ENCODE peak calls at places on chromosomes 13 and 19, in four cellular contexts. K, Y, M and Z are unnamed samples.

GRCh38 chr13:48334534-48335127 is 31.1 kb downstream of the RB1 start:
- DNase-seq in K (no peak), Y (no peak), M (peak; percentile 56), Z (peak; percentile 27)

GRCh38 chr19:12965017-12965811 is 4.2 kb upstream of the DAND5 start:
- DNase-seq in K (peak; percentile 75), Y (no peak), M (peak; percentile 75), Z (peak; percentile 62)

GRCh38 chr13:110269509-110270185 is 37.3 kb downstream of the COL4A1 start:
- DNase-seq in K (no peak), Y (no peak), M (no peak), Z (no peak)

GRCh38 chr19:55432355-55432959 is 10.6 kb downstream of the SHISA7 start:
- DNase-seq in K (no peak), Y (no peak), M (no peak), Z (no peak)

GRCh38 chr13:110276553-110276950 is 30.4 kb downstream of the COL4A1 start:
- DNase-seq in K (no peak), Y (no peak), M (no peak), Z (no peak)

GRCh38 chr13:105805866-105806265 is 729.6 kb downstream of the EFNB2 start:
- DNase-seq in K (no peak), Y (no peak), M (no peak), Z (no peak)

GRCh38 chr19:44925114-44925891 is 10.9 kb downstream of the APOC1 start:
- DNase-seq in K (no peak), Y (no peak), M (no peak), Z (peak; percentile 77)

GRCh38 chr19:6448045-6448444 is 11.5 kb downstream of the SLC25A23 start:
- DNase-seq in K (no peak), Y (no peak), M (no peak), Z (no peak)

GRCh38 chr13:46577656-46578589 is 25.0 kb downstream of the LRCH1 start:
- DNase-seq in K (no peak), Y (no peak), M (no peak), Z (no peak)

GRCh38 chr19:46787331-46788100 is 878 bp downstream of the SLC1A5 start:
- DNase-seq in K (peak; percentile 26), Y (no peak), M (peak; percentile 25), Z (no peak)

GRCh38 chr13:44573790-44574465 is 2.2 kb downstream of the TSC22D1 start:
- DNase-seq in K (no peak), Y (no peak), M (no peak), Z (peak; percentile 72)

GRCh38 chr13:114115191-114115671 is 17.2 kb downstream of the RASA3 start:
- DNase-seq in K (no peak), Y (peak; percentile 77), M (no peak), Z (no peak)

GRCh38 chr13:104024416-104025170 is 958.4 kb upstream of the SLC10A2 start:
- DNase-seq in K (no peak), Y (no peak), M (no peak), Z (no peak)

GRCh38 chr19:4968462-4969291 is at the start of gene KDM4B:
- DNase-seq in K (peak; percentile 100), Y (peak; percentile 94), M (peak; percentile 100), Z (peak; percentile 99)

GRCh38 chr13:24511019-24511823 is 1.4 kb downstream of the PARP4 start:
- DNase-seq in K (peak; percentile 34), Y (peak; percentile 78), M (peak; percentile 41), Z (peak; percentile 62)

GRCh38 chr13:50838031-50838430 is 5.5 kb downstream of the DLEU7 start:
- DNase-seq in K (no peak), Y (no peak), M (no peak), Z (no peak)

GRCh38 chr13:101527130-101527529 is 74.7 kb downstream of the ITGBL1 start:
- DNase-seq in K (no peak), Y (no peak), M (no peak), Z (no peak)

GRCh38 chr13:29756506-29756905 is 93.9 kb downstream of the UBL3 start:
- DNase-seq in K (no peak), Y (no peak), M (no peak), Z (no peak)

GRCh38 chr19:58294743-58295374 is 10.3 kb upstream of the ERVK3-1 start:
- DNase-seq in K (no peak), Y (no peak), M (no peak), Z (no peak)

GRCh38 chr13:50156722-50157121 is 141.5 kb downstream of the KCNRG start:
- DNase-seq in K (no peak), Y (no peak), M (no peak), Z (peak; percentile 23)